ENCODE peak calls at places on chromosomes 5 and 9, in seven cellular contexts. A is astrocyte of the spinal cord; Y is CD8-positive, alpha-beta T cell; J is kidney; Q is AG04449; S is mammary epithelial cell; F is neural progenitor cell. H is an unnamed sample.

GRCh38 chr5:3684771-3685354 is 89.2 kb downstream of the IRX1 start:
- DNase-seq in A (no peak), Y (no peak), J (no peak), Q (no peak), S (no peak), F (no peak), H (peak; percentile 67)

GRCh38 chr5:73823508-73823925 is 197.5 kb downstream of the ARHGEF28 start:
- DNase-seq in A (peak; percentile 44), Y (no peak), J (no peak), Q (peak; percentile 45), S (peak; percentile 57), F (no peak), H (no peak)

GRCh38 chr9:25703826-25704357 is 25.6 kb upstream of the TUSC1 start:
- DNase-seq in A (peak; percentile 16), Y (no peak), J (no peak), Q (no peak), S (peak; percentile 27), F (no peak), H (no peak)

GRCh38 chr9:120902286-120902685 is 24.3 kb downstream of the TRAF1 start:
- DNase-seq in A (no peak), Y (no peak), J (no peak), Q (no peak), S (no peak), F (no peak), H (no peak)

GRCh38 chr5:116575635-116576042 is 1.0 kb upstream of the SEMA6A start:
- DNase-seq in A (no peak), Y (no peak), J (peak; percentile 71), Q (no peak), S (peak; percentile 62), F (peak; percentile 64), H (no peak)

GRCh38 chr5:158634713-158635112 is 465.0 kb downstream of the EBF1 start:
- DNase-seq in A (no peak), Y (no peak), J (no peak), Q (no peak), S (no peak), F (peak; percentile 37), H (peak; percentile 84)

GRCh38 chr5:100643473-100643872 is 108.3 kb downstream of the FAM174A start:
- DNase-seq in A (peak; percentile 49), Y (no peak), J (no peak), Q (no peak), S (peak; percentile 8), F (peak; percentile 60), H (no peak)

GRCh38 chr9:114097613-114098020 is 1.5 kb downstream of the KIF12 start:
- DNase-seq in A (no peak), Y (no peak), J (no peak), Q (no peak), S (peak; percentile 51), F (peak; percentile 32), H (no peak)

GRCh38 chr9:105295986-105296385 is 51.5 kb downstream of the SLC44A1 start:
- DNase-seq in A (no peak), Y (no peak), J (no peak), Q (no peak), S (no peak), F (peak; percentile 45), H (no peak)

GRCh38 chr5:60959156-60959555 is 14.2 kb downstream of the NDUFAF2 start:
- DNase-seq in A (peak; percentile 49), Y (no peak), J (no peak), Q (no peak), S (peak; percentile 14), F (no peak), H (no peak)

GRCh38 chr9:130835441-130836298 is 616 bp downstream of the ABL1 start:
- DNase-seq in A (peak; percentile 58), Y (peak; percentile 50), J (peak; percentile 81), Q (no peak), S (peak; percentile 34), F (peak; percentile 87), H (no peak)

GRCh38 chr5:121763674-121764073 is 88.0 kb upstream of the FTMT start:
- DNase-seq in A (no peak), Y (no peak), J (no peak), Q (no peak), S (no peak), F (peak; percentile 39), H (no peak)

GRCh38 chr5:31860726-31861432 is 221.9 kb downstream of the PDZD2 start:
- DNase-seq in A (no peak), Y (no peak), J (no peak), Q (no peak), S (peak; percentile 34), F (no peak), H (no peak)

GRCh38 chr5:134509308-134510040 is 16.0 kb upstream of the JADE2 start:
- DNase-seq in A (peak; percentile 50), Y (no peak), J (peak; percentile 80), Q (no peak), S (peak; percentile 76), F (no peak), H (no peak)

GRCh38 chr9:91334053-91334452 is 27.7 kb downstream of the AUH start:
- DNase-seq in A (peak; percentile 54), Y (no peak), J (no peak), Q (no peak), S (no peak), F (no peak), H (no peak)

GRCh38 chr9:87667164-87667738 is 58.7 kb upstream of the CTSL start:
- DNase-seq in A (no peak), Y (no peak), J (no peak), Q (no peak), S (peak; percentile 8), F (peak; percentile 87), H (no peak)
- TF ChIP-seq CTCF in A (peak; percentile 19), Y (no peak), J (peak; percentile 22), Q (peak; percentile 6), S (peak; percentile 21), F (peak; percentile 79), H (no peak)

GRCh38 chr9:9998491-9999287 is 614.1 kb downstream of the PTPRD start:
- DNase-seq in A (no peak), Y (no peak), J (no peak), Q (no peak), S (peak; percentile 9), F (peak; percentile 59), H (no peak)
- TF ChIP-seq CTCF in A (peak; percentile 17), Y (no peak), J (peak; percentile 11), Q (no peak), S (peak; percentile 48), F (peak; percentile 77), H (no peak)

GRCh38 chr5:8478308-8478707 is 609.4 kb downstream of the MTRR start:
- DNase-seq in A (no peak), Y (no peak), J (no peak), Q (no peak), S (peak; percentile 43), F (no peak), H (no peak)

GRCh38 chr5:8474569-8474930 is 605.6 kb downstream of the MTRR start:
- DNase-seq in A (no peak), Y (no peak), J (no peak), Q (no peak), S (no peak), F (no peak), H (no peak)

GRCh38 chr5:8470489-8470888 is 601.5 kb downstream of the MTRR start:
- DNase-seq in A (no peak), Y (no peak), J (no peak), Q (no peak), S (no peak), F (no peak), H (no peak)

GRCh38 chr5:8473016-8473415 is 604.1 kb downstream of the MTRR start:
- DNase-seq in A (no peak), Y (no peak), J (no peak), Q (no peak), S (no peak), F (no peak), H (no peak)

GRCh38 chr5:8473827-8474568 is 605.0 kb downstream of the MTRR start:
- DNase-seq in A (no peak), Y (no peak), J (no peak), Q (no peak), S (no peak), F (no peak), H (no peak)
- TF ChIP-seq CTCF in A (no peak), Y (no peak), J (no peak), Q (no peak), S (no peak), F (peak; percentile 52), H (no peak)

DNA sequence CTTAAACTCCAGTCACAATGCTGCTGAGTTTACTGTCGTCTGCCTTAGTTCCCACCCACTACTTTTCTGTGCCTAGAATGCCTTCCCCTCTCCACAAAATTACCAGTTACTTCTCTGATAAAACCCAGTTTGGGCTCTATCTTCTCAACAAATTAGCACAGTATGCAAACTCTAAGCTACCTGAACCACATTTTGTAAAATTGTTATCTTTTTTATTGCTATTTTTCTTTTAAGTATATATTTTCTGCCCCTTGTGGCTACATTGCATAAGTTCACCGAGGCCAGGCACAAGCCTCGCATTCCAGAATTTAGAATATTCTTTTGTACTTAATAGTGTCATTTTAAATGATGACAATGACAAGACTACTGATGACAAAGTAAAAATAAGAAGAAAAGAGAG is 60.0 kb downstream of the POU5F2 start:
- DNase-seq in A (peak; percentile 22), Y (no peak), J (no peak), Q (no peak), S (no peak), F (no peak), H (no peak)
- TF ChIP-seq CTCF in A (peak; percentile 47), Y (no peak), J (no peak), Q (no peak), S (no peak), F (peak; percentile 65), H (no peak)

GRCh38 chr5:96175090-96175489 is 213.4 kb upstream of the ELL2 start:
- DNase-seq in A (no peak), Y (no peak), J (no peak), Q (no peak), S (peak; percentile 20), F (no peak), H (no peak)
- TF ChIP-seq CTCF in A (peak; percentile 21), Y (peak; percentile 45), J (no peak), Q (no peak), S (peak; percentile 40), F (peak; percentile 35), H (no peak)

H was measured in lower leg skin.